ENCODE peak calls at places on chromosomes 6 and 20, in ten cellular contexts. One of them, this sample, is unnamed.

GRCh38 chr6:91098006-91098405 is 511.1 kb upstream of the MAP3K7 start:
- DNase-seq in transverse colon: no peak
- DNase-seq in H9: no peak
- DNase-seq in psoas muscle: no peak
- DNase-seq in BE2C: no peak
- DNase-seq in pancreas: no peak
- DNase-seq in astrocyte: no peak
- DNase-seq in Peyer's patch: no peak
- DNase-seq in suprapubic skin: no peak
- DNase-seq in endothelial cell of umbilical vein: no peak
- DNase-seq in this sample: no peak

GRCh38 chr20:61659652-61660346 is 405.9 kb downstream of the TAF4 start:
- DNase-seq in transverse colon: no peak
- DNase-seq in H9: no peak
- DNase-seq in psoas muscle: no peak
- DNase-seq in BE2C: peak; percentile 34
- DNase-seq in pancreas: no peak
- DNase-seq in astrocyte: no peak
- DNase-seq in Peyer's patch: no peak
- DNase-seq in suprapubic skin: no peak
- DNase-seq in endothelial cell of umbilical vein: no peak
- DNase-seq in this sample: no peak

GRCh38 chr6:155181498-155181897 is 82.3 kb upstream of the CLDN20 start:
- DNase-seq in transverse colon: no peak
- DNase-seq in H9: no peak
- DNase-seq in psoas muscle: no peak
- DNase-seq in BE2C: no peak
- DNase-seq in pancreas: no peak
- DNase-seq in astrocyte: no peak
- DNase-seq in Peyer's patch: no peak
- DNase-seq in suprapubic skin: no peak
- DNase-seq in endothelial cell of umbilical vein: no peak
- DNase-seq in this sample: no peak

GRCh38 chr6:155177369-155177961 is 86.3 kb upstream of the CLDN20 start:
- DNase-seq in transverse colon: no peak
- DNase-seq in H9: no peak
- DNase-seq in psoas muscle: no peak
- DNase-seq in BE2C: peak; percentile 66
- DNase-seq in pancreas: no peak
- DNase-seq in astrocyte: peak; percentile 36
- DNase-seq in Peyer's patch: no peak
- DNase-seq in suprapubic skin: no peak
- DNase-seq in endothelial cell of umbilical vein: peak; percentile 82
- DNase-seq in this sample: no peak

GRCh38 chr6:38797391-38797790 is 82.3 kb downstream of the DNAH8 start:
- DNase-seq in transverse colon: no peak
- DNase-seq in H9: no peak
- DNase-seq in psoas muscle: no peak
- DNase-seq in BE2C: no peak
- DNase-seq in pancreas: no peak
- DNase-seq in astrocyte: no peak
- DNase-seq in Peyer's patch: no peak
- DNase-seq in suprapubic skin: no peak
- DNase-seq in endothelial cell of umbilical vein: peak; percentile 58
- DNase-seq in this sample: no peak

GRCh38 chr6:33000053-33000452 is 9.3 kb downstream of the HLA-DOA start:
- DNase-seq in transverse colon: no peak
- DNase-seq in H9: peak; percentile 81
- DNase-seq in psoas muscle: no peak
- DNase-seq in BE2C: no peak
- DNase-seq in pancreas: no peak
- DNase-seq in astrocyte: no peak
- DNase-seq in Peyer's patch: no peak
- DNase-seq in suprapubic skin: no peak
- DNase-seq in endothelial cell of umbilical vein: no peak
- DNase-seq in this sample: no peak

GRCh38 chr20:44448753-44449546 is 26.7 kb upstream of the TTPAL start:
- DNase-seq in transverse colon: peak; percentile 52
- DNase-seq in H9: peak; percentile 79
- DNase-seq in psoas muscle: no peak
- DNase-seq in BE2C: peak; percentile 47
- DNase-seq in pancreas: no peak
- DNase-seq in astrocyte: no peak
- DNase-seq in Peyer's patch: no peak
- DNase-seq in suprapubic skin: no peak
- DNase-seq in endothelial cell of umbilical vein: no peak
- DNase-seq in this sample: no peak

GRCh38 chr6:69386431-69386830 is 410.4 kb downstream of the LMBRD1 start:
- DNase-seq in transverse colon: no peak
- DNase-seq in H9: no peak
- DNase-seq in psoas muscle: no peak
- DNase-seq in BE2C: no peak
- DNase-seq in pancreas: no peak
- DNase-seq in astrocyte: no peak
- DNase-seq in Peyer's patch: no peak
- DNase-seq in suprapubic skin: no peak
- DNase-seq in endothelial cell of umbilical vein: no peak
- DNase-seq in this sample: no peak

GRCh38 chr20:909641-910040 is 6.5 kb downstream of the ANGPT4 start:
- DNase-seq in transverse colon: no peak
- DNase-seq in H9: no peak
- DNase-seq in psoas muscle: no peak
- DNase-seq in BE2C: no peak
- DNase-seq in pancreas: no peak
- DNase-seq in astrocyte: no peak
- DNase-seq in Peyer's patch: no peak
- DNase-seq in suprapubic skin: no peak
- DNase-seq in endothelial cell of umbilical vein: no peak
- DNase-seq in this sample: no peak

GRCh38 chr20:913306-913849 is 2.8 kb downstream of the ANGPT4 start:
- DNase-seq in transverse colon: no peak
- DNase-seq in H9: no peak
- DNase-seq in psoas muscle: no peak
- DNase-seq in BE2C: no peak
- DNase-seq in pancreas: no peak
- DNase-seq in astrocyte: no peak
- DNase-seq in Peyer's patch: no peak
- DNase-seq in suprapubic skin: no peak
- DNase-seq in endothelial cell of umbilical vein: no peak
- DNase-seq in this sample: no peak

GRCh38 chr20:910132-910839 is 5.8 kb downstream of the ANGPT4 start:
- DNase-seq in transverse colon: no peak
- DNase-seq in H9: no peak
- DNase-seq in psoas muscle: no peak
- DNase-seq in BE2C: no peak
- DNase-seq in pancreas: no peak
- DNase-seq in astrocyte: no peak
- DNase-seq in Peyer's patch: no peak
- DNase-seq in suprapubic skin: no peak
- DNase-seq in endothelial cell of umbilical vein: no peak
- DNase-seq in this sample: no peak

GRCh38 chr20:910840-911770 is 5.0 kb downstream of the ANGPT4 start:
- DNase-seq in transverse colon: no peak
- DNase-seq in H9: no peak
- DNase-seq in psoas muscle: peak; percentile 39
- DNase-seq in BE2C: no peak
- DNase-seq in pancreas: no peak
- DNase-seq in astrocyte: no peak
- DNase-seq in Peyer's patch: no peak
- DNase-seq in suprapubic skin: no peak
- DNase-seq in endothelial cell of umbilical vein: no peak
- DNase-seq in this sample: no peak

DNA sequence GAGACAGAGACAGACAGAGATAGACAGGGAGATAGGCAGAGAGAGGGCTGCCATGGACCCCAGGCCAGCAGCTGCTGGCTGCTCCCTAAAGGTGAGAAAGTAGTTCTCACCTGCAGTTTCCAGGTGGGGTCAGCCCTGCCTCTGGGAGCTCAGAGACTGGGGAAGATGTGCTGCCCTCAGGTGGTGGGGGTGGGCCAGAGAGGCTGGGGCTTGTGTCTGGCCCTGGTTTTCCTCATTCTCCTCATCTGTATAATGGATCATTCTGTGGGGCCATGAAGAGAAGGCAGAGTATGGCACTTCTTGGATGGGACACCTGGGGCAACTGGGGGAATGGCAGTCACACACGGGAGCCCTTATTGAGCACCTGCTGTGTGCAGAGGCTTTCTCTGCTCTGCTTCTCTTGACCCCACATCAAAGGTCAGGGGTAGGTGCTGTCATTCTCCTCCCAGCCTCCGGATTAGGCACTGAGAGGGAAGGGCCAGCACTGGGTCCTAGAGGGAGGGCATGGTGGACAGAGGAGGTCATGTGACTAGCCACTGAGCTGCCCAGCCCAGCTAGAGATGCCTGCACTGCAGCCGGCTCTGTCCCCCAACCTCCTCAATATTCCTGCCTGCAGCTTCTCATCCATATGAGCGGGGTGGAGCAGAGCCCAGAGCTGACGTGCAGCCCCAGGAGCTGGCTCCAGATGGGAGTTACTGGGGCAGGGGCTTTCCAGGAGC is 4.1 kb downstream of the ANGPT4 start:
- DNase-seq in transverse colon: no peak
- DNase-seq in H9: peak; percentile 56
- DNase-seq in psoas muscle: no peak
- DNase-seq in BE2C: no peak
- DNase-seq in pancreas: no peak
- DNase-seq in astrocyte: no peak
- DNase-seq in Peyer's patch: no peak
- DNase-seq in suprapubic skin: no peak
- DNase-seq in endothelial cell of umbilical vein: no peak
- DNase-seq in this sample: no peak
- H3K4me1 ChIP-seq in transverse colon: no peaks in the 10 kb centered on the region
- H3K4me1 ChIP-seq in H9: no peaks in the 10 kb centered on the region
- H3K4me1 ChIP-seq in psoas muscle: peaks cover 4% of the 10 kb centered on the region
- H3K4me1 ChIP-seq in BE2C: no peaks in the 10 kb centered on the region
- H3K4me1 ChIP-seq in pancreas: no peaks in the 10 kb centered on the region
- H3K4me1 ChIP-seq in astrocyte: no peaks in the 10 kb centered on the region
- H3K4me1 ChIP-seq in Peyer's patch: no peaks in the 10 kb centered on the region
- H3K4me1 ChIP-seq in suprapubic skin: no peaks in the 10 kb centered on the region
- H3K4me1 ChIP-seq in endothelial cell of umbilical vein: no peaks in the 10 kb centered on the region
- H3K4me1 ChIP-seq in this sample: no peaks in the 10 kb centered on the region

DNA sequence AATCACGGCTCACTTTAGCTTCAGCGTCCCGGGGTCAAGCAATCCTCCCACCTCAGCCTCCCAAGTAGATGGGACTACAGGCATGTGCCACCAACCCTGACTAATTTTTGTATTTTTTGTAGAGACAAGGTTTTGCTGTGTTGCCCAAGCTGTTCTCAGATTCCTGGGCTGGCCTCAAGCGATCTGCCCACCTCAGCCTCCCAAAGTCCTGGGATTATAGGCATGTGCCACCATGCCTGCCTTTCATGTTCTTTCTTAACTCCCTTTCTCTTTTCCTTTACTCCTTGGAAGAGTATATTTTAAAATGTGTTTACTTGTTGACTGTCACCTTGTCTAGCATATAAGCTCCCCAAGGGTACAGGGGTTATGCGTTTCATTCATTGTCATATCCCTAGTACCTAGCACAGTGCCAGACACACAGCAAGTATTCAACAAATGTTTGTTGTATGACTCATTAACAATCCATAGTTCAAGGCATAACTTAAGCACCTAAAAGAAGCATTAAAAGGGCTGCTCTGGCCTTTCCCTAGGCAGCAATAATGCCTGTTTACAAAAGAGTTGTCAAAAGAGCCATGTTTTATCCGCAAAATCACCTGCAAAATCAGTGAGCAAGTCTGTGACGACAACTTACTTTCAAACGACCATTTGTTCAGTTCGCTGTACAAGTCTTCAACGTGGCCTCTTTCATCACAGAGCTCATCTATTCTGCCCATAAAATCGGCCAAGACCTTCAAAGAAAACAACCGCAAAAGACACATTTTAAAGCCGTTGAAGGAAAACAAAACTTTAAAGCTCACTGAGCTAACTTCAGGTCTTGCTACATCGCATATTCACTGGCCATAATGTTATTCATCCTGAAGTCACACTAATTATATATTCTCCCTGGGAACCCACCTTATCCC is 4.6 kb downstream of the CYP24A1 start:
- DNase-seq in transverse colon: no peak
- DNase-seq in H9: no peak
- DNase-seq in psoas muscle: no peak
- DNase-seq in BE2C: no peak
- DNase-seq in pancreas: no peak
- DNase-seq in astrocyte: no peak
- DNase-seq in Peyer's patch: no peak
- DNase-seq in suprapubic skin: no peak
- DNase-seq in endothelial cell of umbilical vein: no peak
- DNase-seq in this sample: no peak
- H3K9me3 ChIP-seq in transverse colon: no peaks in the 10 kb centered on the region
- H3K9me3 ChIP-seq in H9: no peaks in the 10 kb centered on the region
- H3K9me3 ChIP-seq in psoas muscle: no peaks in the 10 kb centered on the region
- H3K9me3 ChIP-seq in BE2C: no peaks in the 10 kb centered on the region
- H3K9me3 ChIP-seq in pancreas: no peaks in the 10 kb centered on the region
- H3K9me3 ChIP-seq in astrocyte: no peaks in the 10 kb centered on the region
- H3K9me3 ChIP-seq in Peyer's patch: no peaks in the 10 kb centered on the region
- H3K9me3 ChIP-seq in suprapubic skin: no peaks in the 10 kb centered on the region
- H3K9me3 ChIP-seq in endothelial cell of umbilical vein: no peaks in the 10 kb centered on the region
- H3K9me3 ChIP-seq in this sample: no peaks in the 10 kb centered on the region

GRCh38 chr20:24891546-24892393 is 57.3 kb upstream of the CST7 start:
- DNase-seq in transverse colon: no peak
- DNase-seq in H9: no peak
- DNase-seq in psoas muscle: no peak
- DNase-seq in BE2C: no peak
- DNase-seq in pancreas: no peak
- DNase-seq in astrocyte: no peak
- DNase-seq in Peyer's patch: peak; percentile 44
- DNase-seq in suprapubic skin: no peak
- DNase-seq in endothelial cell of umbilical vein: no peak
- DNase-seq in this sample: peak; percentile 22

GRCh38 chr20:24892522-24892921 is 56.5 kb upstream of the CST7 start:
- DNase-seq in transverse colon: no peak
- DNase-seq in H9: no peak
- DNase-seq in psoas muscle: no peak
- DNase-seq in BE2C: no peak
- DNase-seq in pancreas: no peak
- DNase-seq in astrocyte: no peak
- DNase-seq in Peyer's patch: no peak
- DNase-seq in suprapubic skin: no peak
- DNase-seq in endothelial cell of umbilical vein: no peak
- DNase-seq in this sample: peak; percentile 25

GRCh38 chr20:24894488-24894887 is 54.6 kb upstream of the CST7 start:
- DNase-seq in transverse colon: no peak
- DNase-seq in H9: no peak
- DNase-seq in psoas muscle: no peak
- DNase-seq in BE2C: no peak
- DNase-seq in pancreas: no peak
- DNase-seq in astrocyte: no peak
- DNase-seq in Peyer's patch: no peak
- DNase-seq in suprapubic skin: no peak
- DNase-seq in endothelial cell of umbilical vein: no peak
- DNase-seq in this sample: no peak

GRCh38 chr20:24892931-24893330 is 56.1 kb upstream of the CST7 start:
- DNase-seq in transverse colon: no peak
- DNase-seq in H9: no peak
- DNase-seq in psoas muscle: no peak
- DNase-seq in BE2C: no peak
- DNase-seq in pancreas: no peak
- DNase-seq in astrocyte: no peak
- DNase-seq in Peyer's patch: no peak
- DNase-seq in suprapubic skin: no peak
- DNase-seq in endothelial cell of umbilical vein: no peak
- DNase-seq in this sample: no peak

DNA sequence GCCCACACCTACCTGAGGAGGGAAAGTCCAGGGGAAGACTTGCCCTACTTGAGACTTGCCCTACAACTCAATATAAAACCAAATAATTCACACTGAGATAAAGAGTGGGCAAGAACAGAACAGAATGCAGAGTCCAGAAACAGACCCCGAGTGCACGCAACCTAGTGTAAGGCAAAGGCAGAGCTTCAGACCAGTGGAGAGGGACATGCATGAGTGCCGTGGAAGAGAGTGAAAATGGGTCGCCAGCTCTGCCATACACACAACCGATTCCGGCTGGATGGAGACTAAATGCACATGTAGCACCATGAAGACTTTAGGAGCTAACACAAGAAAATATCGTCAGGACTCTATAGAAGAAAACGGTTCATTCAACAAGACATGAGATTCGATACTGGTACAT is 58.8 kb upstream of the CST7 start:
- DNase-seq in transverse colon: no peak
- DNase-seq in H9: no peak
- DNase-seq in psoas muscle: no peak
- DNase-seq in BE2C: no peak
- DNase-seq in pancreas: no peak
- DNase-seq in astrocyte: no peak
- DNase-seq in Peyer's patch: no peak
- DNase-seq in suprapubic skin: no peak
- DNase-seq in endothelial cell of umbilical vein: no peak
- DNase-seq in this sample: no peak
- TF ChIP-seq CTCF in transverse colon: no peak
- TF ChIP-seq CTCF in H9: no peak
- TF ChIP-seq CTCF in psoas muscle: no peak
- TF ChIP-seq CTCF in BE2C: no peak
- TF ChIP-seq CTCF in pancreas: no peak
- TF ChIP-seq CTCF in astrocyte: no peak
- TF ChIP-seq CTCF in Peyer's patch: no peak
- TF ChIP-seq CTCF in suprapubic skin: no peak
- TF ChIP-seq CTCF in endothelial cell of umbilical vein: no peak
- TF ChIP-seq CTCF in this sample: no peak

GRCh38 chr20:36833275-36834020 is 42.5 kb upstream of the TLDC2 start:
- DNase-seq in transverse colon: peak; percentile 39
- DNase-seq in H9: no peak
- DNase-seq in psoas muscle: no peak
- DNase-seq in BE2C: no peak
- DNase-seq in pancreas: no peak
- DNase-seq in astrocyte: peak; percentile 27
- DNase-seq in Peyer's patch: no peak
- DNase-seq in suprapubic skin: no peak
- DNase-seq in endothelial cell of umbilical vein: peak; percentile 30
- DNase-seq in this sample: no peak

GRCh38 chr20:36835025-36835424 is 40.9 kb upstream of the TLDC2 start:
- DNase-seq in transverse colon: no peak
- DNase-seq in H9: no peak
- DNase-seq in psoas muscle: no peak
- DNase-seq in BE2C: no peak
- DNase-seq in pancreas: no peak
- DNase-seq in astrocyte: no peak
- DNase-seq in Peyer's patch: no peak
- DNase-seq in suprapubic skin: no peak
- DNase-seq in endothelial cell of umbilical vein: no peak
- DNase-seq in this sample: no peak

GRCh38 chr20:36832791-36833190 is 43.1 kb upstream of the TLDC2 start:
- DNase-seq in transverse colon: no peak
- DNase-seq in H9: no peak
- DNase-seq in psoas muscle: no peak
- DNase-seq in BE2C: no peak
- DNase-seq in pancreas: no peak
- DNase-seq in astrocyte: no peak
- DNase-seq in Peyer's patch: no peak
- DNase-seq in suprapubic skin: no peak
- DNase-seq in endothelial cell of umbilical vein: no peak
- DNase-seq in this sample: no peak

GRCh38 chr20:36836591-36837329 is 39.2 kb upstream of the TLDC2 start:
- DNase-seq in transverse colon: peak; percentile 83
- DNase-seq in H9: peak; percentile 92
- DNase-seq in psoas muscle: peak; percentile 55
- DNase-seq in BE2C: peak; percentile 81
- DNase-seq in pancreas: peak; percentile 75
- DNase-seq in astrocyte: no peak
- DNase-seq in Peyer's patch: peak; percentile 77
- DNase-seq in suprapubic skin: no peak
- DNase-seq in endothelial cell of umbilical vein: peak; percentile 43
- DNase-seq in this sample: no peak

DNA sequence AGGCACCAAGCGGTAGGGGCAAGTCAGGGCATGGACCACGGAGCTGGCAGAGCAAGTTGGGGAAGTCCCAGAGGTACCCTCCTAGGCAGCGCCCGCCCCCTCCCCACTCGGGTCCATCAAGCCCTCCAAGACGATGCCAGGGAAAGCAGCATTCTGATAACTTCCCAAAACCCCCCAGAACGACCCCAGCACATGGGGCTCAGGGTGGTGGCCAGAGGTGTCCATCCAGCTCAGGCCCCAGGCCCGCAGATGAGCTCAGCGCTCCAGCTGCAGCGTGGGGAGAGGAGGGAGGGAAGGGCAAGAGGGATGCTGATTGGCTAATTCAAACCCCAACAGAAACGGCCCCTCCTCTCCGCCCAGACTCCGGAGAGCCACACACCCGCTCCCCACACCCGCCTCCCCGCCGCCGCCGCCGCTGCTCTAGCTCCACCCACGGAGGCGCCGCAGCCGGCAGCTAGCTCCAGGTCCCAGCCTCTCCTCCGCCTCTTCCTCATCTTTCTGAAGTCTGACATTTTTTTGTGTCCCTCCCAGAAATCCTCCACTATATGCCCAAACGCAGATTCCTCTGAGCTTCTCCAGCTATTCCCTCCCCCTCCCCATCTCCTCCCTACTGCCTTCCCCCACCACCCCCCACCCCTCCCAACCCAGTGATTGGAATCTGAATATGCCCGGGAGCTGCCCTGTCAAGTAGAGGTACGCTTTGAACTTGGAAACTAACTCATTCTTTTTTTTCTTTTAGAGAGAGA is 40.3 kb upstream of the TLDC2 start:
- DNase-seq in transverse colon: peak; percentile 94
- DNase-seq in H9: peak; percentile 97
- DNase-seq in psoas muscle: peak; percentile 91
- DNase-seq in BE2C: peak; percentile 97
- DNase-seq in pancreas: peak; percentile 92
- DNase-seq in astrocyte: peak; percentile 90
- DNase-seq in Peyer's patch: peak; percentile 90
- DNase-seq in suprapubic skin: peak; percentile 94
- DNase-seq in endothelial cell of umbilical vein: peak; percentile 94
- DNase-seq in this sample: peak; percentile 91
- H3K4me1 ChIP-seq in transverse colon: peaks cover 59% of the 10 kb centered on the region
- H3K4me1 ChIP-seq in H9: no peaks in the 10 kb centered on the region
- H3K4me1 ChIP-seq in psoas muscle: peaks cover 19% of the 10 kb centered on the region
- H3K4me1 ChIP-seq in BE2C: peaks cover 9% of the 10 kb centered on the region
- H3K4me1 ChIP-seq in pancreas: no peaks in the 10 kb centered on the region
- H3K4me1 ChIP-seq in astrocyte: peaks cover 30% of the 10 kb centered on the region
- H3K4me1 ChIP-seq in Peyer's patch: no peaks in the 10 kb centered on the region
- H3K4me1 ChIP-seq in suprapubic skin: peaks cover 52% of the 10 kb centered on the region
- H3K4me1 ChIP-seq in endothelial cell of umbilical vein: peaks cover 38% of the 10 kb centered on the region
- H3K4me1 ChIP-seq in this sample: peaks cover 14% of the 10 kb centered on the region